ENCODE peak calls at places on chromosomes 13 and 19, in four cellular contexts. One of them, this sample, is unnamed.

GRCh38 chr13:32639502-32640105 is 53.4 kb downstream of the PDS5B start:
- DNase-seq in T-helper 9 cell: peak
- DNase-seq in COR-L47: peak
- DNase-seq in small intestine: peak
- DNase-seq in this sample: peak

GRCh38 chr19:39390460-39390758 is 497 bp downstream of the PAF1 start:
- DNase-seq in T-helper 9 cell: peak
- DNase-seq in COR-L47: no peak
- DNase-seq in small intestine: peak
- DNase-seq in this sample: no peak

GRCh38 chr13:85896516-85897450 is 97.6 kb upstream of the SLITRK6 start:
- DNase-seq in small intestine: no peak
- DNase-seq in COR-L47: no peak
- DNase-seq in T-helper 9 cell: no peak
- DNase-seq in this sample: no peak

GRCh38 chr19:33226550-33227241 is 1.0 kb upstream of the SLC7A10 start:
- DNase-seq in T-helper 9 cell: no peak
- DNase-seq in small intestine: no peak
- DNase-seq in COR-L47: no peak
- DNase-seq in this sample: no peak

GRCh38 chr13:68940049-68940448 is 1167.6 kb upstream of the ATXN8OS start:
- DNase-seq in small intestine: peak
- DNase-seq in COR-L47: no peak
- DNase-seq in T-helper 9 cell: no peak
- DNase-seq in this sample: no peak

GRCh38 chr13:100075700-100076587 is 12.9 kb upstream of the PCCA start:
- DNase-seq in COR-L47: no peak
- DNase-seq in small intestine: no peak
- DNase-seq in T-helper 9 cell: no peak
- DNase-seq in this sample: no peak

GRCh38 chr13:71417205-71417604 is 449.8 kb downstream of the DACH1 start:
- DNase-seq in T-helper 9 cell: no peak
- DNase-seq in COR-L47: no peak
- DNase-seq in small intestine: no peak
- DNase-seq in this sample: no peak

GRCh38 chr19:35509018-35509652 is 4.3 kb downstream of the DMKN start:
- DNase-seq in T-helper 9 cell: peak
- DNase-seq in small intestine: peak
- DNase-seq in COR-L47: no peak
- DNase-seq in this sample: no peak

GRCh38 chr13:39585219-39585618 is 17.8 kb downstream of the LHFPL6 start:
- DNase-seq in COR-L47: no peak
- DNase-seq in small intestine: no peak
- DNase-seq in T-helper 9 cell: no peak
- DNase-seq in this sample: no peak

GRCh38 chr19:13398780-13399726 is 107.2 kb downstream of the CACNA1A start:
- DNase-seq in T-helper 9 cell: no peak
- DNase-seq in COR-L47: no peak
- DNase-seq in small intestine: no peak
- DNase-seq in this sample: no peak

GRCh38 chr19:16867211-16867610 is 21.6 kb upstream of the F2RL3 start:
- DNase-seq in small intestine: no peak
- DNase-seq in T-helper 9 cell: no peak
- DNase-seq in COR-L47: no peak
- DNase-seq in this sample: no peak

GRCh38 chr13:112522578-112522977 is 65.4 kb downstream of the TUBGCP3 start:
- DNase-seq in COR-L47: no peak
- DNase-seq in small intestine: no peak
- DNase-seq in T-helper 9 cell: no peak
- DNase-seq in this sample: no peak

GRCh38 chr13:95677564-95678386 is 836 bp downstream of the DNAJC3 start:
- DNase-seq in COR-L47: no peak
- DNase-seq in small intestine: peak
- DNase-seq in T-helper 9 cell: no peak
- DNase-seq in this sample: no peak

GRCh38 chr19:3098515-3099346 is 4.6 kb downstream of the GNA11 start:
- DNase-seq in COR-L47: no peak
- DNase-seq in small intestine: peak
- DNase-seq in T-helper 9 cell: no peak
- DNase-seq in this sample: no peak

GRCh38 chr13:29589234-29589633 is 6.3 kb downstream of the SLC7A1 start:
- DNase-seq in COR-L47: peak
- DNase-seq in T-helper 9 cell: no peak
- DNase-seq in small intestine: no peak
- DNase-seq in this sample: no peak

GRCh38 chr13:44309771-44310767 is 63.6 kb upstream of the SERP2 start:
- DNase-seq in COR-L47: no peak
- DNase-seq in T-helper 9 cell: no peak
- DNase-seq in small intestine: peak
- DNase-seq in this sample: no peak

GRCh38 chr13:77325371-77325941 is 1.4 kb downstream of the MYCBP2 start:
- DNase-seq in COR-L47: no peak
- DNase-seq in T-helper 9 cell: no peak
- DNase-seq in small intestine: peak
- DNase-seq in this sample: peak

GRCh38 chr19:15144046-15144646 is 36.9 kb downstream of the SYDE1 start:
- DNase-seq in small intestine: no peak
- DNase-seq in COR-L47: no peak
- DNase-seq in T-helper 9 cell: no peak
- DNase-seq in this sample: no peak

GRCh38 chr19:41479757-41480191 is 36.8 kb downstream of the ERICH4 start:
- DNase-seq in T-helper 9 cell: no peak
- DNase-seq in small intestine: no peak
- DNase-seq in COR-L47: no peak
- DNase-seq in this sample: no peak

GRCh38 chr19:371501-372160 is 27.0 kb upstream of the MIER2 start:
- DNase-seq in COR-L47: peak
- DNase-seq in small intestine: peak
- DNase-seq in T-helper 9 cell: no peak
- DNase-seq in this sample: peak

GRCh38 chr13:27183561-27184147 is 12.0 kb upstream of the USP12 start:
- DNase-seq in small intestine: no peak
- DNase-seq in COR-L47: no peak
- DNase-seq in T-helper 9 cell: no peak
- DNase-seq in this sample: no peak

GRCh38 chr19:246551-246950 is 44.7 kb downstream of the PLPP2 start:
- DNase-seq in small intestine: no peak
- DNase-seq in COR-L47: no peak
- DNase-seq in T-helper 9 cell: no peak
- DNase-seq in this sample: no peak

GRCh38 chr13:64551755-64552154 is 2678.4 kb downstream of the PCDH9 start:
- DNase-seq in COR-L47: no peak
- DNase-seq in small intestine: no peak
- DNase-seq in T-helper 9 cell: no peak
- DNase-seq in this sample: no peak

GRCh38 chr13:113367020-113367560 is 3.2 kb upstream of the GRTP1 start:
- DNase-seq in T-helper 9 cell: no peak
- DNase-seq in small intestine: no peak
- DNase-seq in COR-L47: no peak
- DNase-seq in this sample: no peak

GRCh38 chr13:39565036-39565949 is 37.7 kb downstream of the LHFPL6 start:
- DNase-seq in small intestine: no peak
- DNase-seq in T-helper 9 cell: no peak
- DNase-seq in COR-L47: no peak
- DNase-seq in this sample: no peak

This sample was measured in NCI-H1694 treated with DMSO at 0.1 percent for 48 hours.